ENCODE peak calls at places on chromosomes 6 and 20, in five cellular contexts. E is GM10248, K is lower lobe of right lung, O is transverse colon, N is upper lobe of left lung. V is an unnamed sample.
A peak's percentile ranks its signal among the peaks of the same experiment; 100 is the strongest.

GRCh38 chr6:159094444-159095252 is 49.9 kb upstream of the TAGAP start:
- DNase-seq in E (peak; percentile 70), K (no peak), O (peak; percentile 19), N (peak; percentile 59), V (no peak)

GRCh38 chr6:40754481-40755045 is 167.4 kb upstream of the LRFN2 start:
- DNase-seq in E (no peak), K (no peak), O (no peak), N (peak; percentile 49), V (no peak)

GRCh38 chr20:62063601-62063980 is 2.1 kb downstream of the TAF4 start:
- DNase-seq in E (no peak), K (no peak), O (peak; percentile 19), N (peak; percentile 83), V (no peak)

GRCh38 chr6:1579096-1579495 is 30.6 kb upstream of the FOXC1 start:
- DNase-seq in E (no peak), K (no peak), O (no peak), N (no peak), V (no peak)

GRCh38 chr6:24798740-24799540 is at the start of gene ARMH2:
- DNase-seq in E (no peak), K (no peak), O (no peak), N (no peak), V (no peak)

GRCh38 chr6:26233608-26234420 is 131.2 kb upstream of the BTN3A2 start:
- DNase-seq in E (peak; percentile 60), K (peak; percentile 74), O (peak; percentile 75), N (peak; percentile 58), V (no peak)

GRCh38 chr6:156378853-156379252 is 398.3 kb upstream of the ARID1B start:
- DNase-seq in E (no peak), K (no peak), O (no peak), N (no peak), V (no peak)

GRCh38 chr6:22113046-22113766 is 183.6 kb downstream of the PRL start:
- DNase-seq in E (no peak), K (no peak), O (no peak), N (no peak), V (no peak)

GRCh38 chr6:96862560-96862959 is 25.3 kb upstream of the GPR63 start:
- DNase-seq in E (no peak), K (no peak), O (no peak), N (no peak), V (no peak)

GRCh38 chr6:140105857-140106256 is 731.4 kb upstream of the CITED2 start:
- DNase-seq in E (no peak), K (no peak), O (no peak), N (no peak), V (no peak)

GRCh38 chr6:31639449-31639861 is 13.0 kb downstream of the BAG6 start:
- DNase-seq in E (no peak), K (no peak), O (no peak), N (no peak), V (no peak)

GRCh38 chr20:60921021-60921622 is 330.9 kb upstream of the CDH4 start:
- DNase-seq in E (no peak), K (peak; percentile 64), O (no peak), N (no peak), V (no peak)

GRCh38 chr20:4957187-4957586 is 44.1 kb downstream of the SLC23A2 start:
- DNase-seq in E (no peak), K (no peak), O (no peak), N (no peak), V (no peak)

GRCh38 chr20:22974354-22974753 is 60.8 kb upstream of the SSTR4 start:
- DNase-seq in E (no peak), K (no peak), O (peak; percentile 12), N (no peak), V (no peak)

GRCh38 chr6:56690519-56691200 is 48.0 kb upstream of the DST start:
- DNase-seq in E (no peak), K (no peak), O (no peak), N (no peak), V (no peak)

GRCh38 chr6:121584591-121585369 is 149.3 kb downstream of the GJA1 start:
- DNase-seq in E (no peak), K (no peak), O (no peak), N (no peak), V (no peak)

GRCh38 chr6:40295251-40295949 is 291.8 kb downstream of the LRFN2 start:
- DNase-seq in E (no peak), K (no peak), O (no peak), N (no peak), V (no peak)

GRCh38 chr6:147322299-147323162 is 118.3 kb downstream of the STXBP5 start:
- DNase-seq in E (peak; percentile 54), K (no peak), O (no peak), N (no peak), V (no peak)

GRCh38 chr6:105278813-105279212 is 99.0 kb upstream of the POPDC3 start:
- DNase-seq in E (no peak), K (no peak), O (no peak), N (no peak), V (no peak)
- TF ChIP-seq CTCF in E (no peak), K (no peak), O (no peak), N (no peak), V (no peak)

DNA sequence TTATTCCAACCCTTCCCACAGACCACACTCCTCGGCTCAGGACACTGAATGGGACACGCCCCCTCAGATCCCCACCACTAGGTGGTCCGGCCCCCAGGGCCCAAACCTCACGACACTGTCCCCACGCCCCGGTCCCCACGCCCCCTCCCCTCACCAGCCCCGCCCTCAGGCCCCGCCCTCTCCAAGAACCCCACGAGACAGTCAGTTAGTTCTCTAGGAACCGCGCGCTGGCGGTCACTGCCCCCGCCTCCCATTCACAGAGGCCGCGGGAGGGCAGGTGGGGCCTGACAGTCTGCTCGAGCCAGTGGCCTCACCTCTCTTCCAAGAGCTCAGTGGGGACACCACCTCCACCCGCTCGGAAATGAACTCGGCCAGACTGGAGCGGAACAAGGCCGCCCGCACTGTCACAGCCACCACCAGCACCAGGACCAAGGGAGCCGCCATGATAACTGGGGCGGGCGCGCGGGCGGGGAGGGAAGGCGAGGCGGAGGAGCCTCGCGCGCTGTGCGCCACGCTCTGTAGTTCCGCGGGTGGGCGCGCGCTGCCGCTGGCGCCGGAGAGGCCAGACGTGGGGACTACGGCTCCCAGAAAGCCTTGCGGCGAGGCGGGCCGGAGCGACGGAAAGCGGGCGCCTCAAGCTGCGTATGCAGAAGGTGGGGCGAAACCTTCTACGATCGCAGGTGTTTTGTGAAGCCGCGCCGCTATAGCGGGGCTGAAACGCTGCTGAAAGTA is at the start of gene PIGU:
- DNase-seq in E (peak; percentile 94), K (peak; percentile 98), O (peak; percentile 97), N (peak; percentile 99), V (peak; percentile 100)
- TF ChIP-seq CTCF in E (no peak), K (peak; percentile 48), O (peak; percentile 20), N (peak; percentile 27), V (peak; percentile 63)

DNA sequence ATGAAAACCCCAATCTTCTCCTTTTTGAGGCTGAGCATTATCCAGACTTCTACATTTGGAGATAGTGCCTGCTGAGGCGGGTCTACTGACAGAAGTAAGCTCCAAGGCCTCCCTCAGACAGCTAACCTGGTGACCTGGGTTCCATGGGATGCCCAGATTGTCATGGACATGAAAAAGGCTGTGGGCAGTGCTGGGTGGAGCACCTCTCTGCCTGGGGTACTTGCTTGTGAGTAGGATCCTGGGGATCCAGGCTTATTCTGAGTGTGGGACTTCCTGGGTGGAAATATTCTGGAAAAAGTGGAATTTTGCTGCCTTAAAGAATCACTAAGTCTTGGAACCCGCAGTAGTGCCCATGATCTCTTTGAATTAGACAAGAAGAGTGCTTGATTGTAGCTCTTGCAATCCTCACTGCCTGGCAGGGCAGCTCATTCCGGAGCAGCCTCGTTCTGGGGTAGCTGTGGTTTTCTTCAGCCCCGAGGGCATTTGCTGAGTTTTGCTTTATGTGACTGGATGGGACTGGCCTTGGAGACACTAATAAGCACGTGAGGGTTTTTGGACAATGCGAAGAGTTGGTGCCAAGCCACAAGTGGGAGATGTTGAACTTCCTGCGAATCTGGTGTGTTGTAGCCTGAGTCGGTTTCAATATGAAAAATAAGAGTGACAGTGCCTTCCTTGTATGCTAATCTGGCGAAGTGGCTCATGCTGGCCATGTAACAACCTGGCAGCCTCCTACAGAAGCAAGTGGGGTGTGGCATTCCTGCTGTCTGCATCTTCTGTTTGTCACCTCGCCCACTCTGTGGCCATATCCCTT is 28.2 kb downstream of the SNRNP48 start:
- DNase-seq in E (no peak), K (peak; percentile 70), O (peak; percentile 29), N (no peak), V (no peak)
- TF ChIP-seq CTCF in E (no peak), K (no peak), O (no peak), N (no peak), V (no peak)

GRCh38 chr20:44326391-44327159 is 10.3 kb upstream of the R3HDML start:
- DNase-seq in E (no peak), K (no peak), O (no peak), N (peak; percentile 84), V (no peak)
- TF ChIP-seq CTCF in E (no peak), K (no peak), O (no peak), N (no peak), V (no peak)

DNA sequence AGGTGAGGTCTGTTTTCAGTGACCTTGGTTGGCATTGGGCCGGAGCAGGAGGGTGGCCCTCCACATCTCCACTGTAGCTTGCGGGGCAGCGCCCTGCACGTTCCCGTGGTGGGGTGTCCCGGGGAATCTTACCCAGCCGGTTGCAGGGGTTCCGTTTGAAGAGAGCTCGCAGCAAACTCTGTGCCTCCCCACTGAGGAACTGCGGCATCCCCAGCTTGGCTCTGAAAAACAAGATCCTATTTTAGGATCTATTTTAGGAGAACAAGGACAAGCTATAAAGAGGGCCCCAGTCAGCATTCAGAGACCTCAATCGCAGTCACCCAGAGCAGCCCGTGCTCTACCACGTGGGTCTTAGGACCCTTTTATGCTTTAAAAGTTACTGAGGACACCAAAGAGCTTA is 97.8 kb downstream of the RAMACL start:
- DNase-seq in E (no peak), K (no peak), O (no peak), N (no peak), V (no peak)
- TF ChIP-seq CTCF in E (no peak), K (no peak), O (no peak), N (no peak), V (no peak)

GRCh38 chr6:118263929-118264486 is 284.1 kb upstream of the PLN start:
- DNase-seq in E (no peak), K (no peak), O (no peak), N (no peak), V (no peak)
- TF ChIP-seq CTCF in E (peak; percentile 35), K (no peak), O (no peak), N (no peak), V (peak; percentile 75)

GRCh38 chr20:47533518-47534062 is 31.9 kb downstream of the NCOA3 start:
- DNase-seq in E (no peak), K (no peak), O (no peak), N (no peak), V (no peak)

GRCh38 chr20:47532002-47532401 is 30.3 kb downstream of the NCOA3 start:
- DNase-seq in E (no peak), K (no peak), O (no peak), N (no peak), V (no peak)

GRCh38 chr20:47535994-47536393 is 34.3 kb downstream of the NCOA3 start:
- DNase-seq in E (no peak), K (no peak), O (no peak), N (no peak), V (no peak)

GRCh38 chr20:47534405-47534804 is 32.7 kb downstream of the NCOA3 start:
- DNase-seq in E (no peak), K (no peak), O (no peak), N (no peak), V (no peak)

DNA sequence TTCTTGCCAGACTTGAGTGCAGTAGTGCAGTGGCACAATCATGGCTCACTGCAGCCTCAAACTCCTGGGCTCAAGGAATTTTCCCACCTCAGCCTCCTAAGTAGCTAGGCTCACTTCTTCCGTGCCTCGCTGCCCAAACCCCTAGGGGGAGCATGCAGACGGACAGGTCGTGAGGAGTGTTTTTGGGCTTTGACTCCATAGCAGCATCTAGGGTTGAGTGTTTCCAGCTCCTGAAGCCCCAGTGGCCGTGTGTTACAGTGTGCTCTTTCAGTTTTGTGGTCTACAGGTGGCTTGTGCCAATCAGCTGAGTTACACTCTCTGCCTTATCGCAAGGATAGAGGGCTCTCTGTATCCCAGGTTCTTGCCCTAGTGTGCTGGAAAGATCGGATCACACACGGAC is 33.4 kb downstream of the NCOA3 start:
- DNase-seq in E (no peak), K (no peak), O (no peak), N (no peak), V (no peak)
- TF ChIP-seq CTCF in E (peak; percentile 6), K (no peak), O (no peak), N (no peak), V (peak; percentile 47)